ENCODE peak calls at places on chromosomes 7 and 10, in eight cellular contexts. Z, G, W, U, V, L, T and D are unnamed samples.

GRCh38 chr7:116784647-116785046 is 77.7 kb upstream of the CAPZA2 start:
- DNase-seq in V (no peak), G (no peak), L (no peak), W (no peak), T (no peak), U (no peak), Z (no peak), D (no peak)

GRCh38 chr10:82888809-82889455 is 1013.9 kb downstream of the NRG3 start:
- DNase-seq in Z (no peak), V (no peak), L (no peak), W (no peak), U (no peak), T (no peak), G (no peak), D (no peak)

GRCh38 chr7:27124096-27124978 is 6.2 kb downstream of the HOXA4 start:
- DNase-seq in T (no peak), G (no peak), W (no peak), V (no peak), L (no peak), Z (peak; percentile 66), U (no peak), D (peak; percentile 54)

GRCh38 chr7:31418928-31419327 is 78.4 kb upstream of the NEUROD6 start:
- DNase-seq in L (no peak), T (no peak), W (no peak), G (no peak), Z (no peak), V (no peak), U (no peak), D (no peak)

GRCh38 chr7:13179775-13180448 is 492.5 kb downstream of the ARL4A start:
- DNase-seq in Z (no peak), T (no peak), W (no peak), V (no peak), G (no peak), L (no peak), U (no peak), D (no peak)

GRCh38 chr10:123655763-123656162 is 10.4 kb upstream of the GPR26 start:
- DNase-seq in G (no peak), U (no peak), Z (no peak), T (no peak), V (no peak), W (no peak), L (no peak), D (no peak)

GRCh38 chr7:123548406-123548805 is 9.2 kb downstream of the NDUFA5 start:
- DNase-seq in W (no peak), G (no peak), T (no peak), V (no peak), L (no peak), U (no peak), Z (no peak), D (no peak)

GRCh38 chr7:130956417-130957139 is 222.6 kb upstream of the KLF14 start:
- DNase-seq in U (no peak), T (no peak), W (no peak), Z (no peak), V (no peak), G (no peak), L (no peak), D (no peak)

GRCh38 chr7:30308392-30308791 is 24.0 kb downstream of the ZNRF2 start:
- DNase-seq in L (no peak), T (no peak), W (peak; percentile 43), V (no peak), U (no peak), G (no peak), Z (no peak), D (no peak)

GRCh38 chr7:146138926-146139325 is 22.3 kb downstream of the CNTNAP2 start:
- DNase-seq in G (no peak), V (no peak), L (no peak), T (no peak), Z (no peak), W (no peak), U (no peak), D (no peak)

GRCh38 chr10:21523007-21523406 is 2.5 kb downstream of the SKIDA1 start:
- DNase-seq in Z (no peak), T (no peak), U (no peak), G (no peak), W (peak; percentile 20), L (no peak), V (no peak), D (no peak)
- TF ChIP-seq CTCF in Z (no peak), T (no peak), U (no peak), G (no peak), W (no peak), L (no peak), V (no peak), D (no peak)

GRCh38 chr10:45463244-45464116 is 89.5 kb downstream of the ALOX5 start:
- DNase-seq in W (peak; percentile 18), V (no peak), L (no peak), G (no peak), Z (no peak), T (no peak), U (no peak), D (no peak)
- H3K4me3 ChIP-seq in W (no peak overlapping the region), V (no peak overlapping the region), L (no peak overlapping the region), G (peak overlapping the region; percentile 8), Z (no peak overlapping the region), T (no peak overlapping the region), U (no peak overlapping the region), D (no peak overlapping the region)

GRCh38 chr10:89303161-89303560 is 1.3 kb downstream of the IFIT2 start:
- DNase-seq in U (no peak), V (no peak), L (no peak), G (no peak), W (no peak), Z (no peak), T (no peak), D (no peak)

GRCh38 chr10:89301231-89301630 is 615 bp upstream of the IFIT2 start:
- DNase-seq in T (peak; percentile 54), W (peak; percentile 87), G (no peak), V (no peak), Z (no peak), L (no peak), U (no peak), D (no peak)

GRCh38 chr10:89299031-89299430 is 2.8 kb upstream of the IFIT2 start:
- DNase-seq in V (no peak), L (no peak), Z (no peak), U (no peak), W (no peak), G (no peak), T (no peak), D (no peak)

GRCh38 chr10:89302628-89303027 is 782 bp downstream of the IFIT2 start:
- DNase-seq in L (no peak), Z (no peak), T (peak; percentile 54), W (peak; percentile 11), V (no peak), U (no peak), G (no peak), D (no peak)

DNA sequence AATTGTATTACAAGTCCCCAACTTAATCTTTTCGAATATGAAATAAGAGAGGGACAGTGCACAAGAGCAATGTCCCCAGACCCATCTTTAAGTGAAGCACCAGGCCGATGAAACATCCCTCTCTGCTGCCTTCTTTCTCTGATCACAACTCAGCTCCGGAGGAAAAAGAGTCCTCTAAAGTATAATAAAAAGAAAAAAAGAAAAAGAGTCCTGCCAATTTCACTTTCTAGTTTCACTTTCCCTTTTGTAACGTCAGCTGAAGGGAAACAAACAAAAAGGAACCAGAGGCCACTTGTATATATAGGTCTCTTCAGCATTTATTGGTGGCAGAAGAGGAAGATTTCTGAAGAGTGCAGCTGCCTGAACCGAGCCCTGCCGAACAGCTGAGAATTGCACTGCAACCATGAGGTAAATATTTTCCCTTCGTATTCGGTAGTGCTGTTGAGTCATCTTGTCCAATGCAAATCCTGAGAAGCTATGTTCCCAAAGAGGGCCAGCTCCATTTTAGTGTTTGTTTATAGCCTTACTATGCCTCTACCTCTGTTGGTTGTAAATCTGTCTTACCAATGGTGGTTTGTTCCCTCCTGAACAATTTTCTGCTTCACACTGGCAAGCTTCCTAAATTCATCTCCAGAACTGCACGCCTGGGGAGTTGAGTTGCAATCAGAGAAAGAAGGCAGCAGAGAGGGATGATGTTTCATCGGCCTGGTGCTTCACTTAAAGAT is at the start of gene IFIT2:
- DNase-seq in W (peak; percentile 79), T (peak; percentile 44), V (peak; percentile 58), L (peak; percentile 48), G (peak; percentile 39), U (no peak), Z (no peak), D (no peak)
- TF ChIP-seq POLR2A in W (no peak), T (no peak), V (peak; percentile 60), L (no peak), G (no peak), U (peak; percentile 27), Z (no peak), D (no peak)

DNA sequence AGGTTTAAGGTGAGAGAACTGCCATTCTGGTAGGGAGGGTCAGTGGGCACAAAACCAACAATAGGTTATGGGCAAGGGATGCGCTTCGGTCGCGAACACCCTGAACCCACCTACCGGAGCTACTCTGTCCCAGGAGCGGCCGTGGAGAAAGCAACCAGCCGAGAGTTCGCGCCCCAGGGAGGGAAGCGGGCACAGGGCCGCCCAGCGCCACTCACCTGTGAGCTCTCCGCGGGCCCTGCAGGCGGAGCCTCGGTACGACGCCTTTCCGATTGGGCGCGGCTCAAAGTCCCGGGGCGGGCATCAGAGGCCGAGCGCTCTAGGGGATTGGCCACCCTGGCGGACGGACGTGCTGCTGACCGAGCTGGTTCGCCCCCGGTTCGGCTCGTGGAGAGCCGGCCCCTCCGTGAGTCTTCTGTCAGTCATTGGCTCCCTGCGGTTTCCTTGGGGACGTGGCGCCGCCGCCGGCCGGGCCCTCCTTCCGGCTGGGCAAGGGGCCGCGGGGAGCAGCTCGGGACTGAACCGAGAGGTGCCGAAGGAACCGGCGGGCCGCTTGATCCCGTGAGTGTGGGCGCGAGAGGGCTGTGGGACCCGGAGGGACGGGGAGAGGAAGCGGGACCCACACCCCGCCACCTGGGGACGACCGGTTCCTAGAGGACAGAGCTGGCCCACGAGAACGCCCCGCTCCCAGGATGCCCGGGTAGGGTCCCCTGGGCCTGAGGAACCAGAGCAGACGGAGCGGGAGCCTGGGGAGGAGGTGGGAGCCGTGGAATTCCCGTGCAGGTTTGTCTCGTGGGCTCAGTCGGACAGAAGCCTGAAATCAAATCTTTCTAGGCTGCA is at the start of gene ENTPD7:
- DNase-seq in U (peak; percentile 77), Z (peak; percentile 95), V (peak; percentile 97), L (peak; percentile 97), W (peak; percentile 97), T (peak; percentile 99), G (peak; percentile 97), D (peak; percentile 97)
- TF ChIP-seq CTCF in U (no peak), Z (no peak), V (peak; percentile 30), L (peak; percentile 30), W (peak; percentile 1), T (peak; percentile 38), G (peak; percentile 61), D (no peak)